ENCODE peak calls at places on chromosomes 6 and 20, in four cellular contexts. W is K562, A is HepG2, Y is H1. V is an unnamed sample. For H3K9me3, the result is how much of the 10 kb centered on the place peaks cover.

GRCh38 chr20:57076202-57076651 is 190.2 kb downstream of the BMP7 start:
- DNase-seq in W (peak), A (peak), Y (no peak), V (no peak)

GRCh38 chr6:10633216-10633615 is 61.2 kb downstream of the C6orf52 start:
- DNase-seq in A (peak), Y (no peak), W (peak), V (peak)

GRCh38 chr6:109484161-109484560 is 1.1 kb upstream of the ZBTB24 start:
- DNase-seq in Y (no peak), A (no peak), W (no peak), V (no peak)

GRCh38 chr6:85432554-85432953 is 17.3 kb upstream of the NT5E start:
- DNase-seq in Y (no peak), W (no peak), A (no peak), V (no peak)

GRCh38 chr6:26033942-26034354 is 53.3 kb upstream of the HFE start:
- DNase-seq in Y (no peak), W (peak), A (no peak), V (no peak)

GRCh38 chr20:9514072-9514460 is 324 bp upstream of the LAMP5 start:
- DNase-seq in W (no peak), A (no peak), Y (no peak), V (no peak)

GRCh38 chr6:52574709-52575489 is 2.0 kb downstream of the TRAM2 start:
- DNase-seq in A (no peak), W (peak), Y (no peak), V (no peak)

GRCh38 chr6:76052314-76052713 is 20.1 kb downstream of the IMPG1 start:
- DNase-seq in Y (no peak), W (no peak), A (no peak), V (no peak)

GRCh38 chr20:41889871-41890224 is 271.7 kb upstream of the CHD6 start:
- DNase-seq in W (no peak), Y (no peak), A (no peak), V (no peak)

GRCh38 chr6:96898241-96898851 is 655 bp upstream of the NDUFAF4 start:
- DNase-seq in Y (no peak), W (peak), A (no peak), V (no peak)

GRCh38 chr6:169019727-169020491 is 233.7 kb downstream of the THBS2 start:
- DNase-seq in W (no peak), A (peak), Y (no peak), V (no peak)

GRCh38 chr6:37204014-37204751 is 34.2 kb downstream of the PIM1 start:
- DNase-seq in Y (no peak), A (peak), W (peak), V (no peak)

GRCh38 chr6:71228461-71229041 is 60.1 kb upstream of the OGFRL1 start:
- DNase-seq in A (no peak), W (no peak), Y (no peak), V (no peak)

GRCh38 chr20:36656733-36657132 is 10.7 kb upstream of the SLA2 start:
- DNase-seq in W (no peak), A (no peak), Y (no peak), V (no peak)

DNA sequence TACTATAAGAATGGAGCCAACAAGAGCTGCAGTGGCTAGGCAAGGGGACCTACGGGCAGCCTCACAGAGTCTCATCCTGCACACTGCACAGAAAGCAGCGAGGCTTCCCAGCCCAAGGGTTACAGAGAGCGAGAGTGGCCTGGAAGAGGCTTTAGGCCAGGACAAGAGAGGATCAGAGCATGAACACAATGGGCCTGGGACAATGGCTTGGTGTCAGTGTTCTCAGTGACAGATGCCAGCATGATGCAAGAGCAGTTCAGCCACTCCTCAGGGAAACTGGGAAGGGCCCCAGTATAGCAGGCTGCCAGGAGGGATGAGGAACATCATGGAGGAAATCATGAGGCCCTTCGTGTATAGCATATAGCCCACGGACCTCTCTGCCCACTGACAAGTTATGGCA is 108.0 kb downstream of the NUS1 start:
- DNase-seq in Y (no peak), A (no peak), W (no peak), V (no peak)
- TF ChIP-seq FOSL1 in Y (no peak), A (no peak), W (no peak), V (no peak)

GRCh38 chr6:62652692-62653328 is 366.8 kb upstream of the KHDRBS2 start:
- DNase-seq in Y (no peak), A (no peak), W (peak), V (peak)
- H3K9me3 ChIP-seq in Y (under half), A (half or more), W (under half), V (under half)

GRCh38 chr6:140193269-140193668 is 818.8 kb upstream of the CITED2 start:
- DNase-seq in W (no peak), A (no peak), Y (no peak), V (no peak)
- H3K4me3 ChIP-seq in W (no peak), A (no peak), Y (no peak), V (no peak)

GRCh38 chr6:4727236-4727635 is 49.0 kb upstream of the CDYL start:
- DNase-seq in Y (no peak), W (peak), A (no peak), V (no peak)

GRCh38 chr6:4728436-4728769 is 47.8 kb upstream of the CDYL start:
- DNase-seq in A (no peak), Y (no peak), W (no peak), V (no peak)

GRCh38 chr6:4731996-4732395 is 44.2 kb upstream of the CDYL start:
- DNase-seq in Y (no peak), A (no peak), W (no peak), V (no peak)

GRCh38 chr6:4728949-4729348 is 47.3 kb upstream of the CDYL start:
- DNase-seq in A (no peak), W (no peak), Y (no peak), V (no peak)

GRCh38 chr6:4727671-4728435 is 48.4 kb upstream of the CDYL start:
- DNase-seq in A (peak), Y (no peak), W (peak), V (no peak)
- TF ChIP-seq FOSL1 in A (no peak), Y (no peak), W (peak), V (no peak)

GRCh38 chr6:53615633-53616449 is 49.7 kb downstream of the KLHL31 start:
- DNase-seq in W (peak), Y (no peak), A (peak), V (peak)
- H3K9me3 ChIP-seq in W (under half), Y (under half), A (under half), V (under half)

DNA sequence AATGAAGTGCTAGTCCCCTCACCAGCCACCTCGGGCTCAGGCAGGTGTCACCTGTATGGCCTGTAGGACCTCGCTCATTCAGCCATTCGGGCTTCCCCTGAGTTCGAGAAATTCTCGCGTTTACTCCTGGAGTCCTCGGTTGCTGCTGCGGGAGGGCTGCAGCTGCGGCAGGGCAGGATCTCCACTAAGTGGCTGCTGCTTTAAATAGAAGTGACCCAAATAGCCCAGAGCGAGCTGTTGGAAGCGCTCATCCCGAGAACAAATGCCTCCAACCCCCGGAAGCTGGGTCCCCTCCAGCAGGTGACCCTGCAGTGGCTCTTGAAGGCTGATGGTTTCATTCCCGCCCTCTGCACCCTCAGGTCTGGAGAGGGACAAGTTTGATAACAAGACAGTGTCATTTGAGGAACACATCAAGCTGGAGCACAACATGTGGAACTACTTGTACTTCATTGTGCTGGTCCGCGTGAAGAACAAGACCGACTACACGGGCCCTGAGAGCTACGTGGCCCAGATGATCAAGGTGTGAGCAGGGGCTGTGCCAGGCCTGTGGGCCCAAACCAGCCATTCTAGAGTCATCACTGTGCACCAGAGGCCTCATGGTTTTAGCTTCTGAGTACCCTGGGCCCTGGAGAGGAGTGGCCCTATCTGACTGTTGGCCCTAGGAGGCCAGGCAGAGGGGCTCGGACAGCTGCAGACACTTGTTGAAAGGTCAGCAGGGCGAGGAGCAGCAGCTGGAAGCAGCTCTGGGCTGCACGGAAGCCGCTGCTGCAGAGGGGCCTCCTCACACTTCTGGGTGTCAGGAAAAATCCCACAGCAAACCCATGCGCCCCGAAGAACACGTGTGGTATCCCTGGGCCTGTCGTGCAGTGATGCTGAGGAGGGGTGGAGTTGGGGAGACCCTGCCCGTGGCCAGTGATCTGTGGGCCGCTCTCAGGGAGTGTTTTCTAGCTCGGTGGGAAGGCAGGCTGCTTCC is 18.0 kb downstream of the UQCC2 start:
- DNase-seq in A (no peak), W (no peak), Y (no peak), V (no peak)
- H3K4me3 ChIP-seq in A (no peak), W (no peak), Y (no peak), V (no peak)

V was measured in HCT116.